ENCODE peak calls at places on chromosomes 3 and 15, in eight cellular contexts. U is NCI-H345; S is H54; W is Ammon's horn; V is heart right ventricle; D is anterior cingulate cortex; I is stimulated activated CD8-positive, alpha-beta memory T cell treated with anti-CD3 and anti-CD28 coated beads, Interleukin-7, amount 100 ng/mL, for 1 hour; R is neuronal stem cell. A is an unnamed sample.

GRCh38 chr3:22608721-22609120 is 594.4 kb upstream of the UBE2E2 start:
- DNase-seq in U (no peak), S (no peak), W (no peak), V (no peak), D (no peak), I (no peak), R (no peak), A (no peak)

GRCh38 chr3:27914199-27914598 is 192.1 kb upstream of the EOMES start:
- DNase-seq in U (no peak), S (no peak), W (no peak), V (no peak), D (no peak), I (no peak), R (peak), A (no peak)

GRCh38 chr3:161314836-161315391 is 56.4 kb downstream of the SPTSSB start:
- DNase-seq in U (no peak), S (peak), W (no peak), V (no peak), D (no peak), I (no peak), R (no peak), A (no peak)

GRCh38 chr15:58568157-58568571 is 136.4 kb downstream of the LIPC start:
- DNase-seq in U (no peak), S (no peak), W (peak), V (no peak), D (no peak), I (no peak), R (no peak), A (peak)

GRCh38 chr3:18789734-18790133 is 358.6 kb upstream of the KCNH8 start:
- DNase-seq in U (no peak), S (no peak), W (no peak), V (no peak), D (no peak), I (no peak), R (no peak), A (no peak)

GRCh38 chr15:72534522-72534921 is 60.4 kb downstream of the ARIH1 start:
- DNase-seq in U (no peak), S (no peak), W (no peak), V (no peak), D (no peak), I (no peak), R (no peak), A (no peak)

GRCh38 chr3:60101628-60102027 is 1051.8 kb upstream of the CFAP20DC start:
- DNase-seq in U (no peak), S (no peak), W (no peak), V (no peak), D (no peak), I (no peak), R (no peak), A (no peak)

GRCh38 chr3:71120012-71120411 is 463.5 kb downstream of the FOXP1 start:
- DNase-seq in U (no peak), S (no peak), W (no peak), V (no peak), D (no peak), I (no peak), R (no peak), A (no peak)

GRCh38 chr3:62589078-62589477 is 215.7 kb upstream of the FEZF2 start:
- DNase-seq in U (no peak), S (no peak), W (no peak), V (peak), D (no peak), I (no peak), R (no peak), A (peak)

A was measured in NCI-H446.